ENCODE peak calls at places on chromosome 5, in eight cellular contexts. S is HFFc6; X is AG10803; U is fibroblast of pulmonary artery; W is CD8-positive, alpha-beta T cell; J is lower leg skin; T is AG04450; F is activated CD8-positive, alpha-beta T cell treated with anti-CD3 and anti-CD28 coated beads for 36 hours. G is an unnamed sample.
A peak's percentile ranks its signal among the peaks of the same experiment; 100 is the strongest.

GRCh38 chr5:59357421-59357977 is 536.0 kb downstream of the PDE4D start:
- DNase-seq in S (no peak), X (no peak), U (peak; percentile 66), W (no peak), J (no peak), T (no peak), F (no peak), G (no peak)

GRCh38 chr5:93572101-93572772 is 8.8 kb downstream of the NR2F1-AS1 start:
- DNase-seq in S (no peak), X (peak; percentile 18), U (no peak), W (no peak), J (no peak), T (no peak), F (no peak), G (peak; percentile 28)

GRCh38 chr5:30572279-30572678 is 621.2 kb upstream of the CDH6 start:
- DNase-seq in S (no peak), X (no peak), U (peak; percentile 1), W (no peak), J (no peak), T (no peak), F (no peak), G (no peak)

GRCh38 chr5:137560414-137560813 is 61.3 kb upstream of the SPOCK1 start:
- DNase-seq in S (peak; percentile 13), X (no peak), U (peak; percentile 13), W (no peak), J (no peak), T (no peak), F (no peak), G (no peak)

GRCh38 chr5:148455055-148455675 is 71.4 kb downstream of the FBXO38 start:
- DNase-seq in S (no peak), X (peak; percentile 52), U (no peak), W (no peak), J (no peak), T (no peak), F (no peak), G (no peak)

GRCh38 chr5:54717870-54718269 is 200.3 kb downstream of the SNX18 start:
- DNase-seq in S (no peak), X (no peak), U (no peak), W (no peak), J (no peak), T (no peak), F (peak; percentile 49), G (no peak)

GRCh38 chr5:149757186-149757950 is 27.3 kb downstream of the PPARGC1B start:
- DNase-seq in S (no peak), X (no peak), U (no peak), W (no peak), J (no peak), T (no peak), F (no peak), G (no peak)

GRCh38 chr5:141182248-141182647 is at the start of gene PCDHB16:
- DNase-seq in S (peak; percentile 62), X (peak; percentile 35), U (peak; percentile 16), W (no peak), J (no peak), T (no peak), F (peak; percentile 13), G (peak; percentile 47)

GRCh38 chr5:538801-539468 is 14.7 kb upstream of the SLC9A3 start:
- DNase-seq in S (no peak), X (no peak), U (no peak), W (no peak), J (no peak), T (no peak), F (no peak), G (no peak)

GRCh38 chr5:99004960-99005359 is 76.2 kb upstream of the CHD1 start:
- DNase-seq in S (no peak), X (no peak), U (no peak), W (peak; percentile 36), J (no peak), T (no peak), F (peak; percentile 45), G (no peak)

GRCh38 chr5:83665631-83666030 is 55.0 kb downstream of the HAPLN1 start:
- DNase-seq in S (no peak), X (no peak), U (no peak), W (no peak), J (no peak), T (no peak), F (no peak), G (no peak)

GRCh38 chr5:137888875-137889759 is at the start of gene PKD2L2:
- DNase-seq in S (peak; percentile 43), X (peak; percentile 88), U (peak; percentile 91), W (peak; percentile 76), J (peak; percentile 92), T (peak; percentile 48), F (peak; percentile 87), G (peak; percentile 86)

GRCh38 chr5:148853868-148854267 is 27.5 kb downstream of the ADRB2 start:
- DNase-seq in S (no peak), X (no peak), U (no peak), W (no peak), J (no peak), T (no peak), F (no peak), G (no peak)

GRCh38 chr5:1783214-1783551 is 16.5 kb downstream of the MRPL36 start:
- DNase-seq in S (no peak), X (no peak), U (no peak), W (no peak), J (no peak), T (no peak), F (peak; percentile 39), G (no peak)

GRCh38 chr5:1781726-1782384 is 17.8 kb downstream of the MRPL36 start:
- DNase-seq in S (no peak), X (no peak), U (no peak), W (no peak), J (no peak), T (no peak), F (no peak), G (no peak)

GRCh38 chr5:1781107-1781506 is 18.5 kb downstream of the MRPL36 start:
- DNase-seq in S (no peak), X (no peak), U (no peak), W (no peak), J (no peak), T (no peak), F (no peak), G (no peak)

GRCh38 chr5:1784197-1785050 is 15.2 kb downstream of the MRPL36 start:
- DNase-seq in S (no peak), X (no peak), U (no peak), W (no peak), J (no peak), T (no peak), F (no peak), G (peak; percentile 4)

DNA sequence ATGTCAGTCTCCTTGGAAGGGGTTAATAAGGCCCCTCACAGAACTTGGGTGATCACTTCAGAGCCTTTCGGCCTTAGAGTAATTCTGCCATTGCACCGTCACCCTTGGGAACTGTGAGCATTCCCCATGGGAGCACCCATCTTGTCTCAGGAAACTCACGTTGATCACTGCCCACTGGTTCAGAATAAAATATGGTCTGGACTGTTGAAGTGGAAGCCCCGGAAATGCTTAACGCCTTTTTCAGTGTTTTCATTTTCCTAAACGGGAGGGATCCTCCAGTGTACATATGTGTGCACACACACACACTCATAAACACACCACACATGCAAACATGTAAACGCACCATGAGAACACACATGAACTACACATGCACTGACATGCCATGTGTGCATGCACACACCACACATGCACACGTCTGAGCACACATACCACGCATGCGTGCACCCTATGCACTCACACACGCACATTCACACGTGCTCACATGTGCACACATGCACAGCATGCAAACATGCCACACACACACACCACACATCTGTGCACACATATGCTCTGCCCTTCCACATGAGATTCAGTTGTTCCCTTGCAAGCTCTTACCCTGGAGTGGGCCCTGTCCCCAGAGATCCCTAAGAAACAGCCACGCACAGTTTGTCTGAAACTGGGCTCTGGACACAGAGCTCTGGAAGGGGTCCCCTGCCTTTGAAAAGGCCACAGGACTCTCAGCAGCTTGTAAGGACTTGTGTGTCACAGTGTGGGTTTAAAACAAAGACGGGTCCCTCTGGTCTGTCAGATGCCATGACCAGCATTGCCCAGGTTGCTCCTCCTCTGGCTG is 17.0 kb downstream of the MRPL36 start:
- DNase-seq in S (no peak), X (no peak), U (no peak), W (no peak), J (no peak), T (no peak), F (no peak), G (no peak)
- TF ChIP-seq CTCF in S (no peak), X (no peak), U (no peak), W (no peak), J (no peak), T (no peak), F (no peak), G (no peak)

GRCh38 chr5:112289465-112289864 is 129.6 kb downstream of the EPB41L4A start:
- DNase-seq in S (no peak), X (no peak), U (no peak), W (no peak), J (no peak), T (no peak), F (no peak), G (no peak)
- TF ChIP-seq CTCF in S (no peak), X (no peak), U (no peak), W (no peak), J (no peak), T (no peak), F (no peak), G (no peak)

GRCh38 chr5:135547590-135548254 is 12.0 kb upstream of the NEUROG1 start:
- DNase-seq in S (no peak), X (no peak), U (no peak), W (no peak), J (no peak), T (no peak), F (no peak), G (no peak)

GRCh38 chr5:135544666-135545045 is 8.9 kb upstream of the NEUROG1 start:
- DNase-seq in S (no peak), X (no peak), U (no peak), W (no peak), J (no peak), T (no peak), F (no peak), G (peak; percentile 50)

GRCh38 chr5:135546014-135546413 is 10.2 kb upstream of the NEUROG1 start:
- DNase-seq in S (no peak), X (no peak), U (no peak), W (no peak), J (no peak), T (no peak), F (no peak), G (no peak)

GRCh38 chr5:135545115-135545514 is 9.4 kb upstream of the NEUROG1 start:
- DNase-seq in S (no peak), X (no peak), U (no peak), W (no peak), J (no peak), T (no peak), F (no peak), G (no peak)

DNA sequence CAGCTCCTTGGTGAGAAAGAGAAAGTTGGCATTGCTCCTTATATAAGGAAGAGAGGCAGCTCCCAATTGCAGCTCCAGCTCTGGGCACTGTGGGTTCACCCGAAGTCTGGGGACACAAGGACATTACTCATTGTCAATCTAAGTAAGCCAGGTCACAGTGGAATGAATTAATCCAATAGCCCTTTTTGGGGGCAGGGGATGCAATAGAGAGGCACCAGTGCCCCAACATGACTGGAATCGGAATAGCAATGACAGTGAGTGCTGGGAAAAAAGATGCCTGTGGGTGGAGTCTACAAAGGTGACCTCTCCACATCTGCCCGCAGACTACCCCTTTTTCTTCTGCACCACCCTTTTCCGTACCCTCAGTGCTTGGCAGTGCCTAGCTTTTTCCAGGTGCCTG is 11.1 kb upstream of the NEUROG1 start:
- DNase-seq in S (no peak), X (no peak), U (no peak), W (no peak), J (no peak), T (no peak), F (no peak), G (no peak)
- TF ChIP-seq CTCF in S (no peak), X (no peak), U (no peak), W (no peak), J (no peak), T (no peak), F (no peak), G (no peak)

GRCh38 chr5:161966544-161966943 is 101.0 kb upstream of the GABRG2 start:
- DNase-seq in S (no peak), X (no peak), U (no peak), W (no peak), J (no peak), T (no peak), F (no peak), G (no peak)
- TF ChIP-seq CTCF in S (no peak), X (no peak), U (no peak), W (no peak), J (no peak), T (no peak), F (no peak), G (no peak)